ENCODE peak calls at places on chromosomes 11 and 22, in seven cellular contexts. D is ACHN; E is LoVo; O is bronchial epithelial cell; B is effector memory CD8-positive, alpha-beta T cell; W is SHP77; F is transverse colon. T is an unnamed sample.

GRCh38 chr11:77206264-77207018 is 78.4 kb downstream of the MYO7A start:
- DNase-seq in F (no peak), B (no peak), W (no peak), D (no peak), O (no peak), E (no peak), T (no peak)

GRCh38 chr11:35236667-35237003 is 97.7 kb downstream of the CD44 start:
- DNase-seq in D (no peak), E (no peak), F (no peak), O (peak; percentile 81), W (no peak), B (no peak), T (no peak)

GRCh38 chr22:40419718-40420117 is 49.3 kb downstream of the SGSM3 start:
- DNase-seq in B (no peak), D (no peak), E (no peak), O (no peak), W (no peak), F (no peak), T (no peak)

GRCh38 chr11:129440028-129440630 is 64.5 kb downstream of the BARX2 start:
- DNase-seq in W (no peak), E (peak; percentile 18), B (no peak), D (no peak), O (peak; percentile 100), F (no peak), T (peak; percentile 79)

GRCh38 chr22:35703861-35704584 is 13.6 kb upstream of the APOL5 start:
- DNase-seq in D (no peak), B (no peak), O (no peak), W (no peak), F (no peak), E (no peak), T (no peak)

GRCh38 chr11:74524501-74524900 is 31.0 kb upstream of the LIPT2 start:
- DNase-seq in E (no peak), D (no peak), O (no peak), F (no peak), B (no peak), W (no peak), T (no peak)

GRCh38 chr11:36292311-36292722 is 3.1 kb upstream of the COMMD9 start:
- DNase-seq in D (peak; percentile 50), E (peak; percentile 58), B (peak; percentile 20), F (no peak), W (peak; percentile 17), O (peak; percentile 43), T (peak; percentile 28)

GRCh38 chr11:34458566-34458965 is 19.8 kb downstream of the CAT start:
- DNase-seq in W (no peak), D (no peak), F (no peak), E (no peak), O (no peak), B (no peak), T (no peak)

GRCh38 chr11:61627831-61628753 is 47.2 kb upstream of the SYT7 start:
- DNase-seq in O (peak; percentile 62), F (peak; percentile 72), W (peak; percentile 74), D (peak; percentile 57), B (peak; percentile 6), E (peak; percentile 64), T (peak; percentile 63)

GRCh38 chr11:64566042-64566914 is 24.7 kb upstream of the SLC22A12 start:
- DNase-seq in F (peak; percentile 65), D (peak; percentile 40), W (no peak), B (no peak), O (peak; percentile 87), E (peak; percentile 77), T (peak; percentile 58)

GRCh38 chr22:22110548-22111266 is 128.1 kb upstream of the TOP3B start:
- DNase-seq in E (peak; percentile 28), D (peak; percentile 88), O (peak; percentile 93), W (no peak), B (peak; percentile 50), F (peak; percentile 51), T (no peak)

GRCh38 chr22:39446239-39446721 is 10.5 kb upstream of the MGAT3 start:
- DNase-seq in O (no peak), B (no peak), W (peak; percentile 32), D (no peak), E (no peak), F (peak; percentile 51), T (no peak)

GRCh38 chr11:79503028-79503427 is 62.2 kb upstream of the TENM4 start:
- DNase-seq in E (no peak), O (no peak), D (no peak), F (no peak), B (no peak), W (no peak), T (no peak)

GRCh38 chr11:88169481-88169880 is 5.8 kb downstream of the RAB38 start:
- DNase-seq in B (no peak), O (peak; percentile 67), D (no peak), F (no peak), E (no peak), W (no peak), T (no peak)

GRCh38 chr11:73034777-73035176 is 107.3 kb downstream of the FCHSD2 start:
- DNase-seq in W (no peak), E (no peak), O (no peak), F (no peak), B (no peak), D (no peak), T (no peak)

GRCh38 chr11:132312616-132313210 is 942.3 kb downstream of the NTM start:
- DNase-seq in F (no peak), W (no peak), B (no peak), E (peak; percentile 1), D (peak; percentile 17), O (peak; percentile 5), T (peak; percentile 59)

GRCh38 chr11:2989551-2989950 is 2.6 kb downstream of the NAP1L4 start:
- DNase-seq in W (no peak), F (no peak), O (no peak), E (no peak), B (no peak), D (no peak), T (no peak)

GRCh38 chr22:30127749-30128166 is 47.5 kb downstream of the HORMAD2 start:
- DNase-seq in O (no peak), W (no peak), E (no peak), B (no peak), D (no peak), F (no peak), T (no peak)

GRCh38 chr11:2930705-2931415 is 1.6 kb upstream of the PHLDA2 start:
- DNase-seq in D (peak; percentile 78), F (peak; percentile 93), E (peak; percentile 88), B (no peak), W (no peak), O (peak; percentile 80), T (peak; percentile 71)

GRCh38 chr11:118230088-118230487 is 5.3 kb upstream of the JAML start:
- DNase-seq in W (no peak), E (no peak), F (no peak), O (no peak), D (no peak), B (peak; percentile 60), T (no peak)

GRCh38 chr22:46672731-46673130 is 52.5 kb downstream of the GRAMD4 start:
- DNase-seq in F (peak; percentile 61), W (no peak), B (no peak), O (no peak), D (no peak), E (no peak), T (no peak)